ENCODE peak calls at places on chromosomes 13 and 19, in ten cellular contexts. Q is AG04450, T is mucosa of descending colon, R is AG08395, O is progenitor cell of endocrine pancreas, U is EL, C is H9, G is lower lobe of right lung, A is AML-193, J is AG20443. L is an unnamed sample.

GRCh38 chr13:78024996-78025395 is 106.4 kb upstream of the EDNRB start:
- DNase-seq in T (no peak), C (no peak), O (no peak), U (no peak), R (no peak), G (no peak), A (no peak), Q (no peak), J (no peak), L (no peak)

GRCh38 chr19:16801599-16801998 is 27.6 kb upstream of the SIN3B start:
- DNase-seq in J (no peak), A (no peak), T (no peak), G (no peak), U (peak; percentile 48), C (no peak), Q (no peak), O (no peak), R (peak; percentile 48), L (no peak)

GRCh38 chr13:79226250-79226649 is 179.8 kb downstream of the RBM26 start:
- DNase-seq in G (no peak), J (no peak), O (no peak), T (no peak), U (no peak), C (no peak), R (no peak), Q (no peak), A (no peak), L (no peak)

GRCh38 chr13:113029487-113030258 is 60.7 kb downstream of the MCF2L start:
- DNase-seq in R (peak; percentile 27), T (no peak), Q (no peak), A (no peak), U (peak; percentile 16), C (peak; percentile 77), J (peak; percentile 67), G (no peak), O (peak; percentile 79), L (peak; percentile 83)

GRCh38 chr19:10404888-10405808 is 1.8 kb upstream of the CDC37 start:
- DNase-seq in G (no peak), R (no peak), J (no peak), O (no peak), U (no peak), T (no peak), Q (no peak), A (no peak), C (no peak), L (no peak)

GRCh38 chr13:41054212-41054877 is 7.0 kb upstream of the WBP4 start:
- DNase-seq in A (peak; percentile 62), G (no peak), Q (no peak), C (no peak), R (peak; percentile 29), T (no peak), O (no peak), U (peak; percentile 77), J (peak; percentile 12), L (no peak)

GRCh38 chr13:106151056-106151699 is 384.3 kb downstream of the EFNB2 start:
- DNase-seq in Q (peak; percentile 59), C (no peak), T (no peak), U (peak; percentile 97), O (no peak), R (peak; percentile 91), A (no peak), J (peak; percentile 89), G (no peak), L (peak; percentile 92)

GRCh38 chr13:23763328-23763727 is 125.9 kb downstream of the MIPEP start:
- DNase-seq in O (no peak), U (no peak), C (no peak), G (no peak), Q (no peak), J (no peak), T (no peak), R (no peak), A (no peak), L (no peak)

GRCh38 chr13:21347753-21348318 is 111.3 kb downstream of the ZDHHC20 start:
- DNase-seq in Q (no peak), U (no peak), T (no peak), O (no peak), R (no peak), G (no peak), J (no peak), A (no peak), C (peak; percentile 62), L (no peak)

GRCh38 chr13:49655906-49656305 is 27.6 kb downstream of the ARL11 start:
- DNase-seq in O (no peak), T (no peak), R (peak; percentile 32), Q (no peak), G (no peak), A (no peak), C (no peak), U (peak; percentile 14), J (no peak), L (no peak)

GRCh38 chr19:9953802-9954542 is 17.7 kb upstream of the OLFM2 start:
- DNase-seq in C (no peak), R (no peak), J (no peak), U (no peak), T (no peak), Q (no peak), G (no peak), O (no peak), A (no peak), L (no peak)

GRCh38 chr19:3983936-3984583 is 1.2 kb downstream of the EEF2 start:
- DNase-seq in C (peak; percentile 29), Q (no peak), J (peak; percentile 47), U (no peak), G (peak; percentile 57), T (peak; percentile 81), R (peak; percentile 38), A (peak; percentile 17), O (no peak), L (no peak)

GRCh38 chr13:102651392-102651791 is 43.5 kb downstream of the METTL21C start:
- DNase-seq in U (peak; percentile 60), G (no peak), Q (no peak), R (peak; percentile 8), C (no peak), J (no peak), O (no peak), A (no peak), T (no peak), L (no peak)

GRCh38 chr19:6041071-6041470 is 63.1 kb upstream of the RANBP3 start:
- DNase-seq in A (no peak), O (no peak), J (no peak), G (no peak), T (no peak), C (no peak), U (no peak), Q (no peak), R (no peak), L (no peak)

GRCh38 chr19:41351339-41352245 is 2.1 kb downstream of the TGFB1 start:
- DNase-seq in O (no peak), U (peak; percentile 70), G (peak; percentile 85), A (peak; percentile 66), R (peak; percentile 88), C (peak; percentile 44), T (peak; percentile 91), Q (no peak), J (peak; percentile 92), L (peak; percentile 66)

GRCh38 chr19:5126498-5127223 is 157.7 kb downstream of the KDM4B start:
- DNase-seq in U (no peak), G (no peak), O (no peak), Q (no peak), A (no peak), R (no peak), J (no peak), T (no peak), C (no peak), L (no peak)

GRCh38 chr13:110713981-110714797 is 689 bp downstream of the ING1 start:
- DNase-seq in A (no peak), U (peak; percentile 48), Q (no peak), G (peak; percentile 75), T (peak; percentile 85), R (no peak), O (peak; percentile 35), J (no peak), C (peak; percentile 42), L (peak; percentile 76)

GRCh38 chr13:40920826-40921225 is 98.3 kb downstream of the ELF1 start:
- DNase-seq in G (no peak), T (no peak), O (no peak), U (peak; percentile 41), C (no peak), J (no peak), Q (peak; percentile 8), A (no peak), R (no peak), L (no peak)

GRCh38 chr13:99386911-99387788 is 80.0 kb upstream of the GPR183 start:
- DNase-seq in G (peak; percentile 77), Q (no peak), J (peak; percentile 52), A (peak; percentile 82), R (peak; percentile 22), C (peak; percentile 80), U (peak; percentile 29), T (peak; percentile 80), O (peak; percentile 24), L (peak; percentile 74)

GRCh38 chr13:63731896-63732295 is 2316.2 kb upstream of the PCDH20 start:
- DNase-seq in R (no peak), A (no peak), J (no peak), T (no peak), U (no peak), C (no peak), G (no peak), Q (no peak), O (no peak), L (no peak)